ENCODE peak calls at places on chromosomes 3 and 15, in seven cellular contexts. N is mucosa of descending colon, A is right cardiac atrium, H is psoas muscle, Y is GM23248, T is Panc1, O is IMR-90. U is an unnamed sample. For H3K4me1, the result is how much of the 10 kb centered on the place peaks cover.

GRCh38 chr3:38130219-38130618 is 6.7 kb downstream of the ACAA1 start:
- DNase-seq in H (no peak), O (no peak), Y (no peak), N (no peak), T (no peak), A (no peak), U (no peak)

GRCh38 chr3:134363381-134363755 is 10.9 kb downstream of the AMOTL2 start:
- DNase-seq in N (no peak), O (no peak), H (no peak), Y (peak), T (no peak), A (peak), U (no peak)

GRCh38 chr3:185688808-185689207 is 102.7 kb downstream of the SENP2 start:
- DNase-seq in N (no peak), Y (peak), O (peak), H (peak), A (no peak), T (peak), U (peak)

GRCh38 chr3:19148768-19149091 is 420 bp downstream of the KCNH8 start:
- DNase-seq in T (no peak), O (no peak), A (no peak), N (no peak), Y (peak), H (no peak), U (no peak)

GRCh38 chr15:48463366-48463880 is 132.2 kb downstream of the DUT start:
- DNase-seq in H (no peak), O (no peak), T (no peak), N (no peak), A (no peak), Y (no peak), U (no peak)

GRCh38 chr3:127053450-127053849 is 70.5 kb downstream of the PLXNA1 start:
- DNase-seq in Y (no peak), A (peak), N (no peak), T (no peak), O (no peak), H (peak), U (no peak)

GRCh38 chr3:100209948-100210776 is 50.6 kb upstream of the TBC1D23 start:
- DNase-seq in O (peak), H (no peak), N (no peak), Y (peak), A (no peak), T (no peak), U (no peak)

GRCh38 chr3:131762981-131763380 is 260.2 kb upstream of the MRPL3 start:
- DNase-seq in Y (peak), T (no peak), A (no peak), H (no peak), N (no peak), O (no peak), U (no peak)

GRCh38 chr3:132464066-132464465 is 46.8 kb downstream of the DNAJC13 start:
- DNase-seq in Y (peak), A (no peak), T (no peak), H (no peak), O (peak), N (no peak), U (no peak)

GRCh38 chr15:63484433-63484832 is 20.0 kb upstream of the USP3 start:
- DNase-seq in H (no peak), Y (no peak), O (no peak), A (no peak), N (no peak), T (no peak), U (no peak)

GRCh38 chr3:13647314-13648059 is 98.6 kb downstream of the FBLN2 start:
- DNase-seq in A (no peak), O (peak), N (no peak), H (no peak), T (no peak), Y (peak), U (peak)

GRCh38 chr15:89674526-89674925 is 4.6 kb downstream of the PLIN1 start:
- DNase-seq in A (no peak), H (no peak), T (no peak), N (no peak), O (no peak), Y (no peak), U (no peak)

GRCh38 chr3:156317457-156317856 is 197.1 kb downstream of the KCNAB1 start:
- DNase-seq in H (no peak), N (no peak), T (peak), A (no peak), O (peak), Y (peak), U (peak)

GRCh38 chr3:65030847-65031463 is 343.2 kb upstream of the ADAMTS9 start:
- DNase-seq in A (no peak), H (no peak), Y (peak), T (no peak), N (no peak), O (peak), U (peak)

GRCh38 chr3:169673521-169673920 is 10.0 kb upstream of the MECOM start:
- DNase-seq in O (no peak), H (no peak), A (no peak), N (no peak), Y (no peak), T (no peak), U (no peak)

GRCh38 chr15:70575251-70576227 is 187.8 kb downstream of the UACA start:
- DNase-seq in H (no peak), N (no peak), Y (peak), A (no peak), T (no peak), O (no peak), U (no peak)

GRCh38 chr3:13022348-13023250 is 50.6 kb downstream of the IQSEC1 start:
- DNase-seq in A (peak), O (peak), Y (peak), N (peak), T (no peak), H (peak), U (no peak)

GRCh38 chr15:47870956-47871625 is 153.8 kb downstream of the SEMA6D start:
- DNase-seq in T (no peak), A (no peak), H (no peak), Y (peak), O (peak), N (no peak), U (peak)

GRCh38 chr3:51932471-51933370 is 9.0 kb downstream of the RRP9 start:
- DNase-seq in O (no peak), T (no peak), Y (no peak), A (peak), N (no peak), H (no peak), U (no peak)

GRCh38 chr3:72336821-72337479 is 511.3 kb downstream of the SHQ1 start:
- DNase-seq in N (peak), T (no peak), Y (peak), H (peak), O (peak), A (peak), U (peak)

GRCh38 chr15:63465104-63465503 is 39.3 kb upstream of the USP3 start:
- DNase-seq in A (no peak), H (no peak), Y (peak), T (no peak), N (no peak), O (peak), U (no peak)

GRCh38 chr15:100565591-100565990 is 36.4 kb downstream of the LINS1 start:
- DNase-seq in A (no peak), T (no peak), H (no peak), N (no peak), O (no peak), Y (no peak), U (peak)

GRCh38 chr15:71634820-71635219 is 175.5 kb upstream of the NR2E3 start:
- DNase-seq in N (no peak), H (no peak), O (no peak), Y (no peak), A (no peak), T (no peak), U (no peak)

GRCh38 chr3:137642831-137643230 is 121.3 kb upstream of the SOX14 start:
- DNase-seq in A (no peak), H (no peak), N (no peak), O (no peak), Y (peak), T (no peak), U (no peak)

GRCh38 chr3:113002676-113003075 is 11.9 kb downstream of the GTPBP8 start:
- DNase-seq in Y (no peak), N (no peak), H (no peak), O (no peak), A (no peak), T (no peak), U (no peak)

GRCh38 chr3:34256021-34256420 is 457.6 kb downstream of the PDCD6IP start:
- DNase-seq in O (no peak), A (no peak), Y (no peak), N (no peak), H (no peak), T (no peak), U (no peak)

DNA sequence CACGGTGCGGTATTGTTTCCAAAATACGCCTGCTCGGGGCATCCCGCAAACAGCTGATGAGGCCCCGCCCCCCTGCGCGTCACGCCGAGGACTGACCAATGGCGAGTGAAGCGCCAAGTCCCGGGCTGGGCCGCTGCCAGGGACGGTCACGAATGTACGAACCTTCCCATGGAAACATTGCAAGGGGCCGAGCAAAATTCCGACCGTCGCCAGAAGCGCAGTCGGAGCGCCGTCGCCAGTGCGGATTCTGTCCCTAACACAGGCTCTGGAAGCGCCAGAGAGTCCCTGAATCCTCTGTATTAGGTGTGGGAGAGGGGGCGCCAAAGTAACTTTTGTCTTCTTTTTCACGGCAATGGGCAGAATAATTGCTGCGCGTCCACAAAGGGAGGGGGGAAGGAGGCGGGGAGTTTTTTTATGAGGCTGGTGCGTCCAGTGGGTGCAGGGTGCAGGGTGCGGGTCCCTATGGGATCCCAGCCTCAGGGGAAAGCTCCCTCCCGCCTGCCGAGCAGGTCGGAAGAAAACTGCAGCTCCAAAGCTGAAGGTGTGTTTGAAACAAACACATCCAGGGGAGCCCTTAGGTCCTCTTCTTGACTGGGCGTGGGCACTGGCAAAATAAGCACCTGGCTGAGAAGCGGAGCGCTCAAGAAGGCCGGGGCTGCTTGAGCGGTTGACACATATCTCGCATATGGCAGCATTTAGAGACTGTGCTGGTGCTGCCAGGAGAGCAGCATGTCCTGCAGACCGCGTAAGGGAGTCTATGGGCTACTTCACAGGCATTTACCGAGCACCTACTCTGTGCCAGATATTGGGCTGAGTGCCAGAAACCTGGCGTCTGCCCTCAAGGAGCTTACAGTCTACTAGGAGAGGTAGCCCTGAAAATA is at the start of gene BMF:
- DNase-seq in Y (peak), N (peak), T (peak), A (peak), O (peak), H (peak), U (peak)
- H3K4me1 ChIP-seq in Y (under half), N (under half), T (under half), A (under half), O (under half), H (under half), U (under half)

GRCh38 chr3:173128633-173129032 is 12.4 kb downstream of the SPATA16 start:
- DNase-seq in O (no peak), T (no peak), H (no peak), A (no peak), Y (no peak), N (no peak), U (no peak)
- H3K4me1 ChIP-seq in O (under half), T (under half), H (under half), A (under half), Y (under half), N (under half), U (under half)

DNA sequence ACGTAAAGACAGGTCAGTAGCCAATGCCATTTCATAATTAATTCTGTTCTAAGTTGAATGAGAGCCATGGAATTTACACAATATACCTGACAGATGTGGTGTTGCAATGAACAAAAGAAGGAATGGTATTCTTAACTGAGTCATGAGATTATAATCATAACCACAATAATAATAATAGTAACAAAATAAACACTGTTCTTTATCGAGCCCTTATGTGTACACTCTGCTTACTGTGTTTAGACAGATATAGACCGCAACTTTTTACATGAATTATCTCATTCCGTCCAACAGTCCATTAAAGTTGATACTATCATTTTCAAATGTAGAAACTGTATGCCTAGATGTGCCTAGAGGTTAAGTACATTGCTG is 28.2 kb upstream of the SCAANT1 start:
- DNase-seq in N (no peak), Y (peak), A (no peak), T (no peak), H (no peak), O (peak), U (peak)
- H3K4me1 ChIP-seq in N (under half), Y (under half), A (under half), T (under half), H (under half), O (under half), U (under half)

DNA sequence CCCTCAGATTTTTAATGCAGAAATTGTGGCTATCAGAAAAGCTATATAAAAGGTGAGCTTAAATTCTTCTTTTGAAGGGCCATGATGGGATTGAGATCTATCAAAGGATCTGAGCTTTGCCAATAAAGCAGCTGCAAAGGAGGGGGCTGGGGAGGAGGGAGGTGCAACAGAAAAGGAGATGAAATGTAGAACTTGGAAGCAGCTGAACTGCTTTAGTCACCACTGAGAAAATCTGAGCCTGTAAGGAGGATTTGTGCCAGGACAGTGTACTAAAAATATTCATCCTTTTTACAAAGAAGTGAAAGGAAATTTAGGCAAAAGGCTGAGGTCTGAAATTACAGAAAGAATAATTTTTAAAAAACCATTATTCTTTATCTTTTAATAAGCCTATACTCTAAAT is 10.3 kb downstream of the TSPAN3 start:
- DNase-seq in N (no peak), H (no peak), O (peak), A (peak), Y (peak), T (no peak), U (no peak)
- H3K4me1 ChIP-seq in N (under half), H (half or more), O (under half), A (under half), Y (half or more), T (under half), U (under half)

DNA sequence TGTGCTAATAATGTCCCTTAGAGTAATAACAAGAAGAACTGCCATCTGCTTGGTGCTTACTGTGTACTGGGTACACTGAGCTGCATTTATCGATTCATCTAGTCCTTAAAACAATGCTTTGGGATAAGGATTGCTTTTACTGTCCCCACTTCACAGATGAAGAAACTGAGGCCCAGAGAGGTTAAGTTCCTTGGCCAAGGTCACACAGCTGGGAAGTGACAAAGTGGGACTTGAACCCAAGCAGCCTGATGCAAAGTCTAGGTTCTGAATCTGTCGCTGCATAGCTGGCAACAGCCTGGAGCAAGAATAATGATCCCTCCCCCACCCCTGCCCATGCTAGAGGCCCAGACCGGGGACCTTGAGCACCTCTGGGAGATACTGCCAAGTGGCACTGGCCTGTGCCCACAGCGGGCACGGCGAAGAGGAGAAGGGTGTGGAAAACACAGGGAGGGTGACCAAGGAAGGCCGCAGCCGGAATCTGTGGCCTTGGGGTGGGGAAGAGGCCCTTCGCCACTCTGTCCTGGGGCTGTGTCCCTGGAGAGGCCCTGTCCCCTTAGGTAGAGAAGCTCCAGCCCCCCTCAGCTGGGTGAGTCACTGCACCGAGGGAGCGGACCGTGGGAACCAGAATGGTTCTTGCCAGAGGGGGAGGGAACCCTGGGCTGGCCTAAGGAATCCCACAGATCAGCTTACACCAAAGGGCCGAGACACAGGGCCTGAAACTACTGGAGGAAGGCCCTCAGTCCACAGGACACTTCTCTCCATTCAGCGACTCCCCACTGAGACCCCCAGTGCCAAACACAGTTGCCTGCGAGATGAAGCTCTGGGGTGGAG is 3.5 kb downstream of the PLXND1 start:
- DNase-seq in T (no peak), A (peak), Y (peak), N (peak), O (peak), H (peak), U (no peak)
- H3K4me1 ChIP-seq in T (half or more), A (under half), Y (half or more), N (under half), O (under half), H (under half), U (under half)

GRCh38 chr3:122774564-122774963 is 19.1 kb downstream of the HSPBAP1 start:
- DNase-seq in N (no peak), O (peak), H (no peak), Y (peak), T (no peak), A (no peak), U (peak)
- H3K4me1 ChIP-seq in N (under half), O (under half), H (under half), Y (under half), T (under half), A (under half), U (under half)

DNA sequence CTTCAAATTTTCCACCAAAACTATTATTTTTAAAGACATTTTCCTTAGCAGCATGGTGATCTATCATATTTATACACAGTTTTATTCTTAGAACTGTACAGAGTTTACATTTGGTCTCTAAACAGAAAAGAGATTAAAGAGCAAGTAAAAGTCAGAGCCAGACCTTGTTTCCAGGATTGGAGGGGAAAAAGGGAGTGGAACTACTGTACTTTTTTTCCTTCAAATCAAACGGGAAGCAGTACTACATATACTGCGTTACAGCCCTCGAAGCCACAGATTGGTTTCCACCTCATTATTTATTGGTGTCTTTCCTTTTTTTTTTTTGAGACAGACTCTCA is 6.6 kb downstream of the TJP1 start:
- DNase-seq in T (no peak), O (no peak), H (no peak), N (no peak), A (no peak), Y (no peak), U (no peak)
- H3K4me1 ChIP-seq in T (half or more), O (under half), H (under half), N (under half), A (under half), Y (half or more), U (under half)

U was measured in foreskin keratinocyte.